ENCODE peak calls at places on chromosomes 13 and 19, in eight cellular contexts. F is hepatocyte, I is HAP-1, M is pancreas, K is left lung, T is SJCRH30, S is esophagus muscularis mucosa, E is tibial nerve. B is an unnamed sample. For H3K4me1 and H3K9me3, the result is how much of the 10 kb centered on the place peaks cover.

GRCh38 chr19:4337906-4338440 is 654 bp downstream of the STAP2 start:
- DNase-seq in F (peak), I (no peak), M (no peak), K (no peak), T (no peak), S (no peak), E (no peak), B (peak)

GRCh38 chr19:55927991-55928390 is 4.1 kb downstream of the NLRP13 start:
- DNase-seq in F (no peak), I (no peak), M (no peak), K (no peak), T (no peak), S (no peak), E (no peak), B (no peak)

GRCh38 chr13:27617801-27618411 is 2.4 kb downstream of the LNX2 start:
- DNase-seq in F (no peak), I (no peak), M (no peak), K (no peak), T (no peak), S (no peak), E (no peak), B (peak)

GRCh38 chr19:40315812-40316475 is 30.8 kb upstream of the AKT2 start:
- DNase-seq in F (no peak), I (no peak), M (no peak), K (no peak), T (no peak), S (no peak), E (no peak), B (no peak)

GRCh38 chr13:26061947-26062346 is 10.1 kb upstream of the SHISA2 start:
- DNase-seq in F (peak), I (no peak), M (no peak), K (no peak), T (peak), S (peak), E (no peak), B (no peak)

GRCh38 chr13:95447766-95448165 is 104.8 kb upstream of the CLDN10 start:
- DNase-seq in F (no peak), I (no peak), M (no peak), K (no peak), T (no peak), S (no peak), E (no peak), B (no peak)

GRCh38 chr13:43573361-43573740 is 213.4 kb downstream of the ENOX1 start:
- DNase-seq in F (no peak), I (peak), M (no peak), K (no peak), T (no peak), S (no peak), E (no peak), B (peak)

GRCh38 chr19:18895828-18896341 is at the start of gene CERS1:
- DNase-seq in F (peak), I (no peak), M (no peak), K (no peak), T (no peak), S (no peak), E (no peak), B (peak)

GRCh38 chr19:54481326-54481930 is 8.3 kb upstream of the CDC42EP5 start:
- DNase-seq in F (peak), I (peak), M (no peak), K (no peak), T (peak), S (no peak), E (no peak), B (no peak)

GRCh38 chr19:17111766-17112165 is 36.2 kb downstream of the MYO9B start:
- DNase-seq in F (no peak), I (no peak), M (no peak), K (no peak), T (no peak), S (no peak), E (no peak), B (no peak)
- H3K4me1 ChIP-seq in F (under half), I (under half), M (under half), K (half or more), T (under half), S (under half), E (under half), B (under half)

GRCh38 chr13:30487075-30487470 is 21.3 kb upstream of the HMGB1 start:
- DNase-seq in F (no peak), I (no peak), M (no peak), K (no peak), T (no peak), S (no peak), E (no peak), B (no peak)

GRCh38 chr13:30481241-30481760 is 15.6 kb upstream of the HMGB1 start:
- DNase-seq in F (no peak), I (no peak), M (no peak), K (no peak), T (no peak), S (no peak), E (no peak), B (no peak)

DNA sequence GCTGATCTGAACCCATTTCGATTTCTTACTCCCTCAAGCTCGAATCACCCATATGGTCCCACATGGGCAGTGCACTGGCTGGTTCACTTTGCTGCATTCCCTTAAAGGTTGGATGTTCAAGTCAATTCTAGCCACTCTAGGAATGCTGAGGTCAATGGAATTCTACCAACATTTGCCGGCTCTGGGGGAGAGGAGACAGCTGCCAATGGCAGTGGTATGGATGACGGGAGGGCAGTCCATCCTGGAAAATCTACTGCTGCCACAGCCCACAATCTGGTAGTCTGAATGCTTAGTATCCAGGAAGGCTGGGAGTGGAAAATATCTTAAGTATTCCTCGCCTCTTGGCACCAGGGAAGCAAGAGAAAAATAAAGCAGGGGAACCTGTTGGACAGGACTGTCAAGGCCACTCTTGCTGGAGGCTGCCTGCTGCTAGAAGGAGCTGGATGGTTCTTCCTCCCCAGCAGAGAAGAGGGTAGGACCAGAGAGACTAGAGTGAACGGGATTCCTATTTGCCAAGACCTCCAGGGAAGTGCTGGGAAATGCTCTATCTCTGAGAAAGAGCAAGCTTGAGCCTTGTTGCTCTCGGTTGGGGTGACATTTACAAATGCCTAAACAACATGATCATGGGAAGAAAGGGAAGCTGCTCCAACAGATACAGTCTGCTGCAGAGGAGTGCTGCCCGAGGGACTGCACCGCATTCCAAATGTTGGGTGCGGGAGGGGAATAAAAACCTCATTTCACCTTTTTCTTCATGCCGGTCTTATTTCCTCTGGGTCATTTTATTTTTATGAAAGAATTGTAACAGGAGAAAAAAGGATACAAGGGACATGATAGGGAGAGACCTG is 20.7 kb upstream of the HMGB1 start:
- DNase-seq in F (peak), I (no peak), M (peak), K (peak), T (peak), S (no peak), E (no peak), B (peak)
- H3K4me3 ChIP-seq in F (no peak), I (no peak), M (no peak), K (no peak), T (no peak), S (no peak), E (no peak), B (no peak)

DNA sequence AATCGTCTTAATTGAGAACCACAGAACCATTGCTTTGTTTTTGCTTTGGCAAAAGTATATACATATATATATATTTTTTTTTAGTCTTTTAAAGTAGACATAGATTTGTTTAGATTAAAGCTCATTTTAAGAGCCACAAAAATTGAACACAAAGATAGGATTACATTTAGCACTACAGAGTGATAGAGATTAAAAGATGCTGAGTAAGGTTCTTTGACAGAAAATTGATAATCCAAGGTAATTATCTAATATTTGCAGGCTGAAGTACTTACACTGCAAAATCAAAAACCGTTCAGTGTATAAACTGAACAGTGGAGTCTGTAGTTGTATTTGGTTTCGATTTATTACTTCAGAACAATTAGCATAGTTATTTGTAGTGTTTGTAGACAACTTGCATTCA is 24.5 kb upstream of the ZNF98 start:
- DNase-seq in F (no peak), I (no peak), M (no peak), K (no peak), T (no peak), S (no peak), E (no peak), B (no peak)
- H3K9me3 ChIP-seq in F (under half), I (under half), M (under half), K (half or more), T (under half), S (half or more), E (half or more), B (under half)

GRCh38 chr13:110246530-110246929 is 60.4 kb downstream of the COL4A1 start:
- DNase-seq in F (no peak), I (no peak), M (no peak), K (no peak), T (no peak), S (peak), E (no peak), B (no peak)

GRCh38 chr13:110244926-110245325 is 62.0 kb downstream of the COL4A1 start:
- DNase-seq in F (no peak), I (no peak), M (no peak), K (no peak), T (no peak), S (peak), E (no peak), B (no peak)

GRCh38 chr13:110244096-110244830 is 62.7 kb downstream of the COL4A1 start:
- DNase-seq in F (no peak), I (no peak), M (no peak), K (no peak), T (no peak), S (peak), E (no peak), B (no peak)

GRCh38 chr13:110242615-110243014 is 64.3 kb downstream of the COL4A1 start:
- DNase-seq in F (no peak), I (no peak), M (no peak), K (no peak), T (no peak), S (peak), E (no peak), B (no peak)

DNA sequence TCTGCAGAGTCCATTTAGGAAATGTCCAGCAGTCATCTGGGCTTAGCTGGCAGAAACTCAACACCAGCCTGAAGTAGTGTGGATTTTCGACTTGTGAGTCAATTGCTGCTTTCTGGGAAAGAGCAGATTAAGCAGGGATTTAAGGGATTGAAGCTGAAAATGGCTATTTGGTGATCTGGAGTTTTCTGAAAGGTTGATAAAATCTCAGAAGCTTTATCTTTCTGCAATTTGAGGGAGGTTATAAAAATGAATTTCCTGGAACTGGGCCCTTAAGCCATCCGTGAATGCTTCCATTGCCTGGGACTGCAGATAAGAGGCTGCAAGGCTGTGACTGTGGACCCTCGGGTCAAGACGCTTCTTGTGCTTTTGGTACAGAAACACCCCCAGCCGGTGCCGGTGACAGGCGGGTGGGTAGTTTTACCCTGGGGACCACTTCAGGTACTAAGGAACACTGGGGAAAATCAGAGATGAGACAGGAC is 61.5 kb downstream of the COL4A1 start:
- DNase-seq in F (no peak), I (no peak), M (no peak), K (no peak), T (peak), S (peak), E (no peak), B (no peak)
- H3K4me1 ChIP-seq in F (under half), I (under half), M (under half), K (under half), T (under half), S (half or more), E (under half), B (under half)